ENCODE peak calls at places on chromosomes 4 and X, in six cellular contexts. Q, T, P, F, G and N are unnamed samples.

GRCh38 chr4:49036528-49036927 is 50.5 kb downstream of the CWH43 start:
- DNase-seq in Q (no peak), F (no peak), P (no peak), T (no peak), G (no peak), N (no peak)

GRCh38 chr4:5752803-5753184 is 41.8 kb downstream of the EVC start:
- DNase-seq in F (peak), T (no peak), Q (no peak), P (no peak), G (no peak), N (peak)

GRCh38 chr4:116400480-116400879 is 684.9 kb downstream of the TRAM1L1 start:
- DNase-seq in T (no peak), P (no peak), G (no peak), Q (no peak), F (no peak), N (no peak)

GRCh38 chrX:130834830-130835229 is 68.2 kb downstream of the ENOX2 start:
- DNase-seq in Q (no peak), F (no peak), T (no peak), G (no peak), P (no peak), N (no peak)

GRCh38 chr4:133565379-133565778 is 416.3 kb downstream of the PCDH10 start:
- DNase-seq in G (no peak), F (no peak), P (no peak), T (no peak), Q (no peak), N (no peak)

GRCh38 chr4:105327222-105327621 is 146.6 kb downstream of the PPA2 start:
- DNase-seq in P (no peak), F (no peak), T (no peak), Q (no peak), G (no peak), N (no peak)

GRCh38 chrX:17613979-17614572 is 123.2 kb upstream of the SCML1 start:
- DNase-seq in G (no peak), T (no peak), F (no peak), Q (no peak), P (no peak), N (no peak)

GRCh38 chr4:53656421-53656981 is 65.2 kb upstream of the LNX1 start:
- DNase-seq in T (no peak), Q (no peak), P (no peak), G (peak), F (no peak), N (no peak)

GRCh38 chr4:158016511-158016910 is 156.3 kb downstream of the GASK1B start:
- DNase-seq in T (no peak), G (no peak), F (no peak), P (no peak), Q (no peak), N (no peak)

GRCh38 chr4:144562019-144562740 is 83.8 kb upstream of the HHIP start:
- DNase-seq in G (no peak), T (no peak), Q (peak), P (no peak), F (no peak), N (peak)

GRCh38 chr4:63566658-63567057 is 842.6 kb downstream of the TECRL start:
- DNase-seq in F (no peak), P (no peak), G (no peak), Q (no peak), T (no peak), N (no peak)

GRCh38 chrX:19514791-19515614 is at the start of gene MAP3K15:
- DNase-seq in T (peak), G (no peak), P (no peak), Q (peak), F (peak), N (peak)

GRCh38 chr4:110195561-110196205 is 2.7 kb downstream of the ELOVL6 start:
- DNase-seq in G (peak), T (no peak), Q (no peak), P (no peak), F (no peak), N (no peak)

GRCh38 chr4:180101348-180102083 is 2141.7 kb upstream of the TENM3 start:
- DNase-seq in F (peak), G (no peak), T (no peak), Q (no peak), P (no peak), N (peak)

GRCh38 chr4:180098601-180099000 is 2144.6 kb upstream of the TENM3 start:
- DNase-seq in T (no peak), Q (no peak), P (no peak), F (no peak), G (no peak), N (no peak)

GRCh38 chr4:180103794-180104193 is 2139.4 kb upstream of the TENM3 start:
- DNase-seq in Q (no peak), F (no peak), G (no peak), P (no peak), T (no peak), N (no peak)

GRCh38 chr4:180100433-180101344 is 2142.5 kb upstream of the TENM3 start:
- DNase-seq in T (no peak), P (no peak), G (no peak), F (peak), Q (no peak), N (no peak)

DNA sequence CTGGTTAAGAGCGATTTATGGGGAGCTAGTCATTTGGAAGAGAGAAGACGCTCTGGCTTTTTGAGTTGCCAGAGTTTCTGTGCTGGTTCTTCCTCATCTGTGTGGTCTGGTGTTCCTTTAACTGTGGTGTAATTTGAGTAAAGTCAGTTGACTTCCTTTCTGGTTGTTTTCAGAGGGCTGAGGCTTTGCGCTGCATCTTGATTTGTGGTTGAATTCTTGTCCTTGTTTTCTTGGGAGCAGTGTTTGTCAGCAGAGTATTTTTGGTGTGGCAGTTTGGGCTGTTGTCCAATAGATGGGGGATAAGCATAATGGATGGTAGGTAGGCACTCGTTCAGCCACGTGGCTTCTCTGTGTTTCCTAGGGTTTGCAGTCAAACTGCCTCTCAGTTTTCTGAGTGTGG is 2143.2 kb upstream of the TENM3 start:
- DNase-seq in G (no peak), Q (no peak), P (no peak), T (no peak), F (no peak), N (no peak)
- TF ChIP-seq CTCF in G (no peak), Q (no peak), P (no peak), T (no peak), F (no peak), N (no peak)

GRCh38 chr4:2125831-2126230 is 66.7 kb downstream of the NAT8L start:
- DNase-seq in F (no peak), T (no peak), P (no peak), G (no peak), Q (no peak), N (no peak)

GRCh38 chr4:2127609-2128300 is 68.6 kb downstream of the NAT8L start:
- DNase-seq in T (no peak), Q (no peak), G (no peak), P (no peak), F (no peak), N (no peak)

GRCh38 chr4:2126309-2127043 is 67.3 kb downstream of the NAT8L start:
- DNase-seq in P (no peak), T (no peak), Q (no peak), G (no peak), F (no peak), N (no peak)

GRCh38 chr4:2125023-2125422 is 65.9 kb downstream of the NAT8L start:
- DNase-seq in T (no peak), P (no peak), F (no peak), G (no peak), Q (no peak), N (no peak)
- TF ChIP-seq CTCF in T (no peak), P (no peak), F (no peak), G (no peak), Q (no peak), N (no peak)

DNA sequence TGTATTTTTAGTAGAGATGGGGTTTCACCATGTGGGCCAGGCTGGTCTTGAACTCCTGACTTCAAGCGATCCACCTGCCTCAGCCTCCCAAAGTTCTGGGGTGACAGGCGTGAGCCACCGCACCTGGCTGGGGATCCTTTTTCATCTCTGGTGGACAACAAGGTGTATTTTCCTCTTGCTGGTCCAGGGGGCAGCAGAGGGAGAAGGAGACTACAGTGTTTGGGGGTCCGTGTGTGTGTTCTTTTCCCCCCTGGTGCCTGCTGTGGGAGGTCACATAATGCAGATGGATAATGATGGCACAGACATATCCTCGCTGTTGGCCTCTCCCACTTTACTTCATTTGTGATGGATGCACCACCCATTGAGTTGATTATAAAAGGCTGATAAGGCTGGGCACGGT is 39.0 kb upstream of the CD99 start:
- DNase-seq in F (no peak), G (no peak), P (no peak), Q (no peak), T (no peak), N (no peak)
- TF ChIP-seq CTCF in F (no peak), G (no peak), P (no peak), Q (peak), T (no peak), N (no peak)

GRCh38 chr4:82268826-82269193 is 105.0 kb downstream of the HNRNPD start:
- DNase-seq in T (no peak), G (no peak), F (no peak), Q (no peak), P (no peak), N (no peak)
- TF ChIP-seq CTCF in T (peak), G (no peak), F (no peak), Q (no peak), P (no peak), N (no peak)

GRCh38 chr4:142883433-142883832 is 37.3 kb upstream of the INPP4B start:
- DNase-seq in T (no peak), Q (peak), F (no peak), G (no peak), P (no peak), N (no peak)
- TF ChIP-seq CTCF in T (no peak), Q (no peak), F (no peak), G (no peak), P (no peak), N (peak)

DNA sequence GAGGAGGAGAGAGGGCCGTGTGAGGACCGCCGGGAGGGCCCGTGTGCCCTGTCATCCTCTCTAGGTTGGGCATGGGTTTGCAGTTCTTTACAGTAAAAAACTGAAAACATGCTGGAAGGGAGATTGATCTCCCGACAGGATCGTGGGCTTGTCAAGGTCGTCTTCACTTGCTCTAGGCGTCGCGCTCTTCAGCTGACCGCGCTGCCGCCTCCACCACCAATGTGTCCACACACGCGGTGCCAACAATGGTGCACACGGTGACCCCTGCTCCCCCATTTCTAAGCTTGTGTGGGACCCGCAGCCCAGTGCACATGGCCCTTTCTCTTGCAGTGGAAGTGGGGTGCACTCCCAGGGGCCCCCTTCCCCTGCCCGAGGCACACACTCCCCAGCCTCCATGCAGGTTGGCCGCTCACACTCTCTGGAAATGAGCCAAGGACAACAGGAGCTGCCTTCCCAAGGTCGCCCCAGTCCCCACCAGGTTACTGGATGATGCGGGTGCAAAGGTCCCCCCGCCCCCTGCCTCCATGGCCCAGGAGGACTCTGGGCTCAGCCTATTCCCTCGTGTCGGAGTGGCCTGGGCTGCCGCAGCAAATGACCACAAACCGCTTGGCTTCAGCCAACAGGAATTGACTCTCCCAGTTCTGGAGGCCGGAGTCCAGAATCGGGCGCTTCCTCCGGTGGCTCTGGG is 1.7 kb upstream of the ZFP92 start:
- DNase-seq in Q (no peak), T (no peak), G (no peak), F (no peak), P (no peak), N (no peak)
- TF ChIP-seq CTCF in Q (no peak), T (no peak), G (no peak), F (no peak), P (no peak), N (no peak)

GRCh38 chr4:69600013-69600412 is 39.4 kb downstream of the UGT2A2 start:
- DNase-seq in T (no peak), Q (no peak), F (no peak), G (no peak), P (no peak), N (no peak)

DNA sequence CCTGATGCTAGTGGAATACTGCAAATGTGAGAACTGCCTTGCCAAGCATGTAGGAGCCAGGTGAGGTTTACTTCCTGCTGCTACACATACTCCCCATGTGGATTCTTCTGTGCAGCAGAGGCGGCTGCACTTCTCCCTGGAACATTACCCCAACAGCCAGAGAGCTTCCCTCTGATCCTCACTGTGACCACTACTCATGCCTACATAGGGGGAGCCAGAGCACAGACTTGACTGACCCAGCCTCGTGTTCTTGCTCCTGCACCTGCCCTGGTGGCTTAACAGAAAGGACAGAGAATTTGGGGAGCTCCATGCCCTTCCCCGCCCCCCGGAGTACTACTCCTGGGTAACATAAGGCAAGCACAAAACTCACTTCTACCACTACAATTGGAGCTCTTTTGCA is 38.4 kb downstream of the UGT2A2 start:
- DNase-seq in P (no peak), G (no peak), F (no peak), Q (no peak), T (no peak), N (no peak)
- TF ChIP-seq CTCF in P (no peak), G (no peak), F (no peak), Q (no peak), T (no peak), N (no peak)

GRCh38 chrX:14939644-14940043 is 66.4 kb downstream of the MOSPD2 start:
- DNase-seq in F (no peak), T (no peak), G (no peak), P (no peak), Q (no peak), N (no peak)

GRCh38 chrX:14941301-14941700 is 68.1 kb downstream of the MOSPD2 start:
- DNase-seq in T (no peak), G (no peak), P (no peak), Q (no peak), F (no peak), N (no peak)

GRCh38 chrX:14946721-14947120 is 73.5 kb downstream of the MOSPD2 start:
- DNase-seq in T (no peak), Q (no peak), P (no peak), G (no peak), F (no peak), N (no peak)

GRCh38 chrX:14943963-14944362 is 70.7 kb downstream of the MOSPD2 start:
- DNase-seq in F (no peak), Q (no peak), P (no peak), G (no peak), T (no peak), N (no peak)

DNA sequence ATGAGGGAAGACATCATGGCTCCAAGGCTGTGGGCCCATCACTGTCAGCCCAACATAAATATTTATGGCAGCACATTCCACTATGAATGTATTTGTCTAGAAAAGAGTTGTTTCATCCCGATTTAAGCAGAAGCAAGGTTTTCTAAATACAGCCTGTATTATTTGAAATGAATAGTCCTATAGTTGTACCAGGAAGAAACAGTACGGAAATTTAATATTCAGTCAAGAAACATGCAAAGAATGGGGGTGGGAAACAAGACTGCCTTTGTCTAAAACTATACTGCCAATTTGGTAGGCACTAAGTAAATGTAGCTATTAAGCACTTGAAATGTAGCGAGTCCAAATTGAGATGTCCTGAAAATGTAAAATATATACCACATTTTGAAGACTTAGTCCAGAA is 69.1 kb downstream of the MOSPD2 start:
- DNase-seq in G (no peak), T (no peak), P (no peak), Q (no peak), F (no peak), N (no peak)
- TF ChIP-seq CTCF in G (no peak), T (no peak), P (no peak), Q (no peak), F (no peak), N (no peak)